ENCODE peak calls at places on chromosomes 16 and 17, in four cellular contexts. One of them, this sample, is unnamed.

GRCh38 chr16:27246439-27246838 is 22.1 kb downstream of the NSMCE1 start:
- DNase-seq in GM10248: no peak
- DNase-seq in body of pancreas: no peak
- DNase-seq in uterus: no peak
- DNase-seq in this sample: no peak

GRCh38 chr17:46061435-46061834 is 62.4 kb downstream of the STH start:
- DNase-seq in GM10248: no peak
- DNase-seq in body of pancreas: no peak
- DNase-seq in uterus: no peak
- DNase-seq in this sample: no peak

GRCh38 chr17:37300683-37301082 is 75.1 kb upstream of the C17orf78 start:
- DNase-seq in GM10248: no peak
- DNase-seq in body of pancreas: no peak
- DNase-seq in uterus: no peak
- DNase-seq in this sample: no peak

GRCh38 chr17:55416470-55417052 is 5.1 kb downstream of the MMD start:
- DNase-seq in GM10248: no peak
- DNase-seq in body of pancreas: no peak
- DNase-seq in uterus: no peak
- DNase-seq in this sample: no peak

GRCh38 chr17:33021731-33022408 is 30.2 kb downstream of the SPACA3 start:
- DNase-seq in GM10248: no peak
- DNase-seq in body of pancreas: no peak
- DNase-seq in uterus: no peak
- DNase-seq in this sample: no peak

GRCh38 chr16:20114356-20114755 is 40.7 kb upstream of the GPR139 start:
- DNase-seq in GM10248: no peak
- DNase-seq in body of pancreas: peak
- DNase-seq in uterus: no peak
- DNase-seq in this sample: no peak

GRCh38 chr17:78529871-78530670 is 47.1 kb downstream of the DNAH17 start:
- DNase-seq in GM10248: no peak
- DNase-seq in body of pancreas: peak
- DNase-seq in uterus: no peak
- DNase-seq in this sample: no peak

GRCh38 chr16:10309271-10309932 is 76.5 kb upstream of the ATF7IP2 start:
- DNase-seq in GM10248: no peak
- DNase-seq in body of pancreas: no peak
- DNase-seq in uterus: no peak
- DNase-seq in this sample: no peak

GRCh38 chr17:81285179-81285878 is 9.8 kb downstream of the SLC38A10 start:
- DNase-seq in GM10248: peak
- DNase-seq in body of pancreas: peak
- DNase-seq in uterus: peak
- DNase-seq in this sample: peak

GRCh38 chr17:1179112-1179634 is 608 bp downstream of the ABR start:
- DNase-seq in GM10248: no peak
- DNase-seq in body of pancreas: no peak
- DNase-seq in uterus: no peak
- DNase-seq in this sample: no peak

GRCh38 chr16:53131050-53131362 is 76.2 kb downstream of the CHD9 start:
- DNase-seq in GM10248: no peak
- DNase-seq in body of pancreas: no peak
- DNase-seq in uterus: no peak
- DNase-seq in this sample: no peak

GRCh38 chr16:72066747-72067146 is 3.7 kb downstream of the HPR start:
- DNase-seq in GM10248: peak
- DNase-seq in body of pancreas: peak
- DNase-seq in uterus: no peak
- DNase-seq in this sample: peak

GRCh38 chr17:2023692-2024571 is 1.2 kb downstream of the RTN4RL1 start:
- DNase-seq in GM10248: no peak
- DNase-seq in body of pancreas: peak
- DNase-seq in uterus: peak
- DNase-seq in this sample: no peak

GRCh38 chr17:48225725-48226567 is 118.4 kb downstream of the SNX11 start:
- DNase-seq in GM10248: no peak
- DNase-seq in body of pancreas: no peak
- DNase-seq in uterus: no peak
- DNase-seq in this sample: no peak

GRCh38 chr17:48223945-48224344 is 116.4 kb downstream of the SNX11 start:
- DNase-seq in GM10248: no peak
- DNase-seq in body of pancreas: no peak
- DNase-seq in uterus: no peak
- DNase-seq in this sample: no peak

GRCh38 chr17:48231995-48232729 is 124.6 kb downstream of the SNX11 start:
- DNase-seq in GM10248: no peak
- DNase-seq in body of pancreas: no peak
- DNase-seq in uterus: no peak
- DNase-seq in this sample: no peak

DNA sequence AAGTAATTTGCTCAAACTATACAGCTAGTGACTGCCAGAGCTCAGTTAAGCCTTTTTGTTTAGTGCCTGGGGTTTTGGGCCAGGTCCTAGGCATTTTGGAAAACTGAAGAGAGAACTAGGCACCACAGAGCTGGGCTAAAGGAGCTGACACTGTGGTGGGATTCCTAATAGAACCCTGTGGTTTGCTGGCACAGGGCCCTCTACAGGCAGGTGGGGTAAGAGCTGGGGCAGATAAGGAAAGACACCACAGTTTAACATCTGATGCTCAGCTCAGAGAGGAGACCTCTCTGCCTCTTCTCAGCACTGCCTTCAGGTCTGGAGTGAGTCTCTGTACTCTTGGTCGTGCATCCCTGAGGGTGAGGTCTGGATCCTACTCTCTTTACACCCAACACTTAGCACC is 121.2 kb downstream of the SNX11 start:
- DNase-seq in GM10248: no peak
- DNase-seq in body of pancreas: no peak
- DNase-seq in uterus: no peak
- DNase-seq in this sample: no peak
- TF ChIP-seq CTCF in GM10248: peak
- TF ChIP-seq CTCF in body of pancreas: no peak
- TF ChIP-seq CTCF in uterus: no peak
- TF ChIP-seq CTCF in this sample: no peak

GRCh38 chr16:6360641-6361040 is 972.0 kb upstream of the RBFOX1 start:
- DNase-seq in GM10248: no peak
- DNase-seq in body of pancreas: no peak
- DNase-seq in uterus: no peak
- DNase-seq in this sample: no peak
- TF ChIP-seq CTCF in GM10248: no peak
- TF ChIP-seq CTCF in body of pancreas: no peak
- TF ChIP-seq CTCF in uterus: no peak
- TF ChIP-seq CTCF in this sample: no peak

DNA sequence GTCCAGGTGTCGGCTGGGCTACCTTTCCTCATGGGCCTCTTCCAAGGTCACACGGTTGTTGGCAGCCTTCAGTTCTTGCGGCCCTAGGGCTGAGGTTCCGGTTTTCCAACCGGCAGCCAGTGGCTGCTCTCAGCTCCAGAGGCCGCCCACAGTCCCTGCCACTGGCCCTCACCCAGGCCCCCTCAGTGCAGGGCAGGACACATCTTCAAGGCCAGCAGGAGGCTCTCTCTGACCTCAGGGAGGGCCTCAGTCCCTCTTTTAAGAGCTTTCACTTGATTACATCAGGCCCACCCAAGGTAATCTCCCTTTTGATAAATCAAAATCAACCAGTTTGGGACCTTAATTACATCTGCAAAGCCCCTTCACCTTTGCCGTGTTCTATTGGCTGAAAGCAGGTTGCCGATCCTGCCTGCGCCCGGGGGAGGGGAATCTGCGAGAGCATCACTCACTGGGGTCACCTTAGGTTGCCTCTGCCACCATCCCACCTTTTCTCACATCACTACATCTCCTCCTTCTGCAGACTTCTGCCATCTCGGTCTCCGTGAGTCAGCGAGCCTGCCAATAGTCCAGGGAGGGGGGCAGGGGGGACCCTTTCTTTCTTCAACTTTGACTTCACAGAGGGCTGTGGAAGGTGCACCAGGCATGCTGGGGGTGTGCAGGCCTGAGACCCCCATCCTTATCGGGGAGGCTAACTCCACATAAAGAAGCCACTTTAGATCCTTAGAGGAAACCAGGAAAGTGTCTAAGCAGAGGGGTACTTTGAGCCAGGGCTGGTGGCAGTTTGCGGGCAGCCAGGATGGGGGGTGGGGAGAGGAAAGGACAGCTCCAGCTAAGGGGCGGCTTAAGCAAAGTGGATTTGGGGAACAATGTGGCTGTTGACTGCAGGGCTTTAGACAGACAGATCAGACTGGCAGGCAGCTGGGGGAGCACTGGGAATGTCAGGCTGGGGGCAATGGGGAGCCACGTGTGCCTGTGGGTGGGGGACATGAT is 28.8 kb upstream of the NXPH3 start:
- DNase-seq in GM10248: peak
- DNase-seq in body of pancreas: no peak
- DNase-seq in uterus: no peak
- DNase-seq in this sample: peak
- TF ChIP-seq CTCF in GM10248: no peak
- TF ChIP-seq CTCF in body of pancreas: no peak
- TF ChIP-seq CTCF in uterus: no peak
- TF ChIP-seq CTCF in this sample: no peak

GRCh38 chr17:79608729-79609039 is 2.2 kb downstream of the RBFOX3 start:
- DNase-seq in GM10248: no peak
- DNase-seq in body of pancreas: no peak
- DNase-seq in uterus: no peak
- DNase-seq in this sample: no peak

GRCh38 chr17:79609175-79609589 is 1.7 kb downstream of the RBFOX3 start:
- DNase-seq in GM10248: no peak
- DNase-seq in body of pancreas: no peak
- DNase-seq in uterus: no peak
- DNase-seq in this sample: no peak

GRCh38 chr17:79609616-79610150 is 1.2 kb downstream of the RBFOX3 start:
- DNase-seq in GM10248: no peak
- DNase-seq in body of pancreas: no peak
- DNase-seq in uterus: no peak
- DNase-seq in this sample: peak

GRCh38 chr17:79606487-79606886 is 4.4 kb downstream of the RBFOX3 start:
- DNase-seq in GM10248: no peak
- DNase-seq in body of pancreas: no peak
- DNase-seq in uterus: no peak
- DNase-seq in this sample: no peak

GRCh38 chr17:79607941-79608728 is 2.7 kb downstream of the RBFOX3 start:
- DNase-seq in GM10248: no peak
- DNase-seq in body of pancreas: peak
- DNase-seq in uterus: peak
- DNase-seq in this sample: peak
- TF ChIP-seq CTCF in GM10248: no peak
- TF ChIP-seq CTCF in body of pancreas: no peak
- TF ChIP-seq CTCF in uterus: no peak
- TF ChIP-seq CTCF in this sample: no peak

GRCh38 chr16:30075503-30076275 is at the start of gene PPP4C:
- DNase-seq in GM10248: peak
- DNase-seq in body of pancreas: peak
- DNase-seq in uterus: peak
- DNase-seq in this sample: peak
- TF ChIP-seq CTCF in GM10248: no peak
- TF ChIP-seq CTCF in body of pancreas: peak
- TF ChIP-seq CTCF in uterus: no peak
- TF ChIP-seq CTCF in this sample: no peak

DNA sequence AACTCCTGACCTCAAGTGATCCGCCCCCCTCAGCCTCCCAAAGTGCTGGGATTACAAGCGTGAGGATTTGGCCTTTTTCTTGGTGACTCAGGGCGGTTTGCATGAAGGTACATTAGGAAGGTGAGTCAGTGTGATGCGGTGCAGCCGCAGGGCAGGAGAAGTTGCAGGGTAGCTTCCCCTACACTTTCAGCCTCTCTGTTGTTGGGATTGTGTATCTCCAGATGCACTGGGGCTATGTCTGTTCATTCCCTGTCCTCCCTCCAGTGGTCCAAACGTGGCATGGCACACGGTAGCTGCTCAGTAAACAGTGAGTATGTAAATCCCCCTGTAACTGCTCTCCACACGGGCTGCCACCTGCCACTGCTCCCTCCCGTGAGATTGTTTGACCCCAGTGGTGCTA is 109.1 kb upstream of the CDC42EP4 start:
- DNase-seq in GM10248: no peak
- DNase-seq in body of pancreas: no peak
- DNase-seq in uterus: no peak
- DNase-seq in this sample: no peak
- TF ChIP-seq CTCF in GM10248: no peak
- TF ChIP-seq CTCF in body of pancreas: no peak
- TF ChIP-seq CTCF in uterus: no peak
- TF ChIP-seq CTCF in this sample: no peak

GRCh38 chr17:22305356-22306071 is 613.2 kb downstream of the KCNJ18 start:
- DNase-seq in GM10248: no peak
- DNase-seq in body of pancreas: no peak
- DNase-seq in uterus: no peak
- DNase-seq in this sample: no peak
- TF ChIP-seq CTCF in GM10248: no peak
- TF ChIP-seq CTCF in body of pancreas: no peak
- TF ChIP-seq CTCF in uterus: no peak
- TF ChIP-seq CTCF in this sample: no peak